ENCODE peak calls at places on chromosomes 5 and 9, in ten cellular contexts. Y is lung; M is adipocyte; E is naive thymus-derived CD4-positive, alpha-beta T cell; Z is tibial artery; X is hepatocyte; W is uterus; O is K562; N is pancreas; K is WERI-Rb-1. S is an unnamed sample. For H3K36me3 and H3K27me3, the result is how much of the 10 kb centered on the place peaks cover.

GRCh38 chr9:101601904-101602765 is 7.4 kb upstream of the PPP3R2 start:
- DNase-seq in Z (no peak), K (peak), N (peak), Y (no peak), O (peak), E (no peak), X (peak), W (no peak), M (peak), S (no peak)

GRCh38 chr5:102678267-102679058 is 76.6 kb upstream of the PAM start:
- DNase-seq in M (peak), N (no peak), K (no peak), W (no peak), E (no peak), Z (no peak), Y (no peak), X (no peak), O (no peak), S (no peak)

GRCh38 chr5:101904736-101905135 is 391.3 kb downstream of the SLCO4C1 start:
- DNase-seq in W (no peak), X (no peak), Y (no peak), Z (no peak), M (no peak), N (no peak), O (no peak), K (no peak), E (no peak), S (no peak)

GRCh38 chr9:128912270-128912853 is 8.4 kb upstream of the PHYHD1 start:
- DNase-seq in X (peak), N (no peak), E (peak), Z (no peak), M (peak), Y (peak), W (no peak), O (no peak), K (no peak), S (no peak)

GRCh38 chr5:150510460-150511263 is 2.7 kb downstream of the NDST1 start:
- DNase-seq in X (peak), W (no peak), Z (no peak), O (no peak), Y (peak), E (no peak), M (no peak), K (no peak), N (no peak), S (no peak)

GRCh38 chr9:120894404-120895226 is 17.6 kb upstream of the PHF19 start:
- DNase-seq in W (peak), E (no peak), Y (no peak), N (peak), O (peak), K (no peak), M (no peak), X (peak), Z (peak), S (no peak)

GRCh38 chr5:103464801-103465484 is 97.6 kb downstream of the NUDT12 start:
- DNase-seq in O (no peak), Y (no peak), X (no peak), K (no peak), W (no peak), N (no peak), M (peak), E (no peak), Z (no peak), S (no peak)

GRCh38 chr5:133928690-133929393 is 39.6 kb downstream of the C5orf15 start:
- DNase-seq in O (no peak), E (no peak), M (no peak), N (no peak), K (no peak), X (no peak), W (no peak), Y (no peak), Z (no peak), S (peak)

GRCh38 chr9:104858846-104859245 is 69.1 kb downstream of the ABCA1 start:
- DNase-seq in N (no peak), M (no peak), Z (no peak), K (no peak), Y (no peak), O (no peak), E (no peak), X (no peak), W (no peak), S (no peak)

GRCh38 chr5:131393498-131393968 is 129.7 kb downstream of the CDC42SE2 start:
- DNase-seq in E (no peak), K (no peak), N (no peak), Y (no peak), X (no peak), Z (no peak), W (no peak), O (no peak), M (peak), S (no peak)

GRCh38 chr5:106412606-106413005 is 1258.1 kb downstream of the EFNA5 start:
- DNase-seq in Y (no peak), N (no peak), K (no peak), X (no peak), W (no peak), M (no peak), O (no peak), Z (no peak), E (no peak), S (no peak)

GRCh38 chr9:131037336-131038255 is 28.6 kb downstream of the LAMC3 start:
- DNase-seq in N (no peak), X (peak), W (no peak), Y (no peak), O (peak), E (no peak), M (no peak), Z (no peak), K (no peak), S (no peak)

GRCh38 chr9:127991017-127991756 is 10.4 kb upstream of the EEIG1 start:
- DNase-seq in O (no peak), W (no peak), Z (no peak), X (peak), K (no peak), Y (no peak), E (no peak), M (no peak), N (peak), S (no peak)

GRCh38 chr5:23740029-23740428 is 232.6 kb downstream of the PRDM9 start:
- DNase-seq in Z (no peak), N (no peak), K (no peak), X (no peak), O (no peak), Y (no peak), M (no peak), E (no peak), W (no peak), S (no peak)

GRCh38 chr5:179906795-179907569 is 715 bp downstream of the TBC1D9B start:
- DNase-seq in N (peak), M (peak), Z (no peak), X (peak), O (peak), Y (no peak), W (peak), E (peak), K (no peak), S (peak)

GRCh38 chr9:95103385-95104087 is 214.0 kb downstream of the FANCC start:
- DNase-seq in O (peak), K (peak), N (no peak), E (no peak), W (no peak), X (no peak), Z (no peak), M (no peak), Y (no peak), S (no peak)

GRCh38 chr9:95346021-95346420 is 28.5 kb upstream of the FANCC start:
- DNase-seq in M (no peak), X (no peak), Y (no peak), K (no peak), N (no peak), Z (no peak), O (no peak), W (no peak), E (no peak), S (no peak)

GRCh38 chr9:130394814-130395470 is 49.8 kb upstream of the ASS1 start:
- DNase-seq in K (no peak), M (no peak), Z (no peak), N (no peak), X (no peak), Y (no peak), O (no peak), E (no peak), W (no peak), S (no peak)

GRCh38 chr9:97990259-97990658 is 7.1 kb downstream of the ANP32B start:
- DNase-seq in M (peak), Z (no peak), N (no peak), K (no peak), W (no peak), X (peak), Y (no peak), E (no peak), O (peak), S (no peak)

GRCh38 chr9:106891286-106891685 is 28.3 kb downstream of the ZNF462 start:
- DNase-seq in M (no peak), E (no peak), Z (no peak), X (no peak), Y (no peak), O (no peak), K (no peak), W (no peak), N (no peak), S (no peak)

GRCh38 chr9:17750285-17750684 is 171.4 kb downstream of the SH3GL2 start:
- DNase-seq in Z (no peak), E (no peak), W (no peak), X (no peak), O (no peak), K (no peak), M (no peak), Y (no peak), N (no peak), S (no peak)

GRCh38 chr9:111828193-111828592 is 33.5 kb upstream of the SHOC1 start:
- DNase-seq in E (no peak), Z (no peak), X (no peak), W (no peak), O (no peak), N (peak), Y (no peak), M (no peak), K (no peak), S (no peak)

GRCh38 chr9:87498046-87498815 is 564 bp downstream of the DAPK1 start:
- DNase-seq in E (peak), X (peak), Z (peak), M (peak), K (peak), Y (peak), N (peak), W (peak), O (peak), S (peak)

GRCh38 chr9:131879531-131880290 is 139.8 kb upstream of the RAPGEF1 start:
- DNase-seq in N (no peak), K (no peak), X (no peak), E (no peak), W (no peak), O (no peak), Y (no peak), Z (peak), M (no peak), S (no peak)

GRCh38 chr5:134550271-134551214 is 25.1 kb downstream of the JADE2 start:
- DNase-seq in O (no peak), M (peak), W (no peak), N (no peak), Z (no peak), K (no peak), Y (no peak), E (no peak), X (no peak), S (peak)

GRCh38 chr9:134698587-134699342 is 57.2 kb downstream of the COL5A1 start:
- DNase-seq in N (peak), Y (peak), M (peak), W (peak), O (peak), K (peak), E (peak), Z (no peak), X (peak), S (peak)

GRCh38 chr9:137688725-137689124 is 69.9 kb downstream of the EHMT1 start:
- DNase-seq in X (no peak), N (no peak), O (no peak), E (no peak), M (no peak), K (no peak), Z (peak), W (no peak), Y (no peak), S (no peak)
- H3K36me3 ChIP-seq in X (under half), N (under half), O (under half), E (under half), M (under half), K (under half), Z (under half), W (under half), Y (under half), S (under half)

GRCh38 chr9:115115117-115115880 is 2.7 kb downstream of the TNC start:
- DNase-seq in Z (no peak), N (no peak), M (peak), W (no peak), K (no peak), X (no peak), E (no peak), O (no peak), Y (no peak), S (no peak)

GRCh38 chr9:115116620-115117284 is 1.2 kb downstream of the TNC start:
- DNase-seq in O (no peak), M (no peak), X (no peak), N (no peak), W (no peak), K (no peak), Z (no peak), Y (no peak), E (no peak), S (no peak)

GRCh38 chr9:115114084-115114483 is 3.9 kb downstream of the TNC start:
- DNase-seq in M (no peak), Z (no peak), W (no peak), Y (no peak), O (no peak), K (no peak), N (no peak), X (no peak), E (no peak), S (no peak)

GRCh38 chr9:115114541-115114940 is 3.4 kb downstream of the TNC start:
- DNase-seq in E (no peak), N (no peak), M (no peak), K (no peak), X (no peak), W (no peak), Y (no peak), O (no peak), Z (no peak), S (no peak)

DNA sequence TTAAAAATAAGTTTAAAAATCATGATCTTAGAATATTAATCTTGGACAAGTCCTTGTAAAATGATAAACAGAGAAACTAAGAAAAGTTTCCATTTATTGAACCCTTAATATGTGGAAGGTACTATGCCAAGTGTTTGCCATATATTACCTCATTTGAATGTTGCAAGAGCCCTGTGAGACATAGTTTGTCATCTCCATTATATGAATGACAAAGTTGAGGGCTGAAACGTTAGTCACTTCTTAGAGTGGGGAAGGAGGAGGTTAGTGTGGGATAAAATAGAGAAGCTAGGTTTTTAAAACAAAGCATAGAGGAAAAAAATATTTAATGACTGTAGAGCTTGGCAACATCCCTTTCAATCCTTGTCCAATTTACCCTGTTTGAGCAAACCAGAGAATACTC is 2.0 kb downstream of the TNC start:
- DNase-seq in X (no peak), O (no peak), W (no peak), K (no peak), M (peak), Z (no peak), Y (no peak), E (no peak), N (no peak), S (no peak)
- H3K27me3 ChIP-seq in X (under half), O (under half), W (under half), K (under half), M (under half), Z (under half), Y (under half), E (under half), N (under half), S (under half)

DNA sequence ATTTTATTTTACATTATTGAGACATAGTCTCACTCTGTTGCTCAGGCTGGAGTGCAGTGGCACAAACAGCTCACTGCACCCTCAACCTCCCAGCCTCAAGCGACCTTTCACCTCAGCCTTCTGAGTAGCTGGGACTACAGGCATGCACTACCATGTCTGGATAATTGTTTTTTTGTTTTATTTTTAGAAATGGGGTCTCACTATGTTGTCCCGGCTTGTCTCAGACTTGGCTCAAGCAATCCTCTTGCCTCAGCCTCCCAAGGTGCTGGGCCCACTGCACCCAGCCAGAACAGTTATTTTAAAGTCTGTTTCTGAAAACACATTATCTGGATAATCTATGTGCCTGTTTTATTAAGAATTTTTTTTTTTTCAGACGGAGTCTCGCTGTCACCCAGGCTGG is 62.0 kb downstream of the TEX10 start:
- DNase-seq in W (no peak), Z (no peak), M (no peak), N (no peak), Y (no peak), K (no peak), O (no peak), X (no peak), E (no peak), S (no peak)
- H3K36me3 ChIP-seq in W (under half), Z (half or more), M (half or more), N (under half), Y (under half), K (half or more), O (under half), X (under half), E (under half), S (under half)

GRCh38 chr5:176787676-176788075 is 22.7 kb upstream of the UNC5A start:
- DNase-seq in X (no peak), W (no peak), O (peak), Y (no peak), M (no peak), Z (no peak), K (no peak), E (no peak), N (no peak), S (no peak)
- H3K27me3 ChIP-seq in X (half or more), W (under half), O (under half), Y (under half), M (half or more), Z (half or more), K (under half), E (under half), N (under half), S (under half)

DNA sequence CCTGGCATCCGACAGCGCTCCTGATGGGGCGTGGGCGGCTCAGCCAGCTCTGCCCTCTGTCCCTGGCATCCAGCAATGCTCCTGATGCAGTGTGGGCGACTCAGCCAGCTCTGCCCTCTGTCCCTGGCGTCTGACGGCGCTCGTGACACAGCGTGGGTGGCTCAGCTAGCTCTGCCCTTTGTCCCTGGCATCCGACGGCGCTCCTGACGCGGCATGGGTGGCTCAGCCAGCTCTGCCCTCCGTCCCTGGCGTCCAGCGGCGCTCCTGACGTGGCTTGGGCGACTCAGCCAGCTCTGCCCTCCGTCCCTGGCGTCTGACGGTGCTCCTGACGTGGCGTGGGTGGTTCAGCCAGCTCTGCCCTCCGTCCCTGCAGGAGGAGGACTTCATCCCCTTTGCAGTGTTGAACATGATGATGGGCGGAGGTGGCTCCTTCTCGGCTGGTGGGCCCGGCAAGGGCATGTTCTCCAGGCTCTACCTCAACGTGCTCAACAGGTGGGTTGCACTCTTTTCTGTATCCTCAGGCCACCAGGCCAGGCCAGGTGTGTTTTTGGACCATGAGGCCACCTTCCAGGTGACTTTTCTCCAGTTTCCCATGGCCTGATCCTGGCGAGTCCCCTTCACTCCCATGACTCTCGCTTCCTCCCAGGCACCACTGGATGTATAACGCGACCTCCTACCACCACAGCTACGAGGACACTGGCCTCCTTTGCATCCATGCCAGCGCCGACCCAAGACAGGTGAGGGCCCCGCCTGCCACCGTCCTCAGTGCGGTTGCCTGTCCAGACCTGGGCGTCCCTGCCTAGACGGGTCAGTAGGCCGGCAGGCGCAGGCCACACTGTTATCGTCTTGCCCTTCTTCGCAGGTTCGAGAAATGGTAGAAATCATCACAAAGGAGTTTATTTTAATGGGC is 8.0 kb downstream of the PMPCA start:
- DNase-seq in E (no peak), N (no peak), K (no peak), O (no peak), M (no peak), Y (no peak), W (no peak), Z (no peak), X (no peak), S (no peak)
- H3K36me3 ChIP-seq in E (under half), N (under half), K (half or more), O (half or more), M (half or more), Y (under half), W (under half), Z (half or more), X (under half), S (under half)

GRCh38 chr9:36874921-36875320 is 159.1 kb downstream of the PAX5 start:
- DNase-seq in X (no peak), E (no peak), M (no peak), Y (no peak), O (no peak), N (no peak), K (no peak), Z (no peak), W (no peak), S (no peak)

GRCh38 chr9:36876056-36876455 is 158.0 kb downstream of the PAX5 start:
- DNase-seq in Y (no peak), M (no peak), W (no peak), Z (no peak), O (no peak), K (no peak), X (no peak), N (no peak), E (no peak), S (no peak)

GRCh38 chr9:36873247-36873875 is 160.7 kb downstream of the PAX5 start:
- DNase-seq in N (peak), M (peak), Y (peak), Z (no peak), K (peak), W (peak), O (peak), E (peak), X (peak), S (peak)

GRCh38 chr9:36872641-36873040 is 161.4 kb downstream of the PAX5 start:
- DNase-seq in Z (no peak), M (no peak), Y (no peak), W (no peak), K (no peak), E (no peak), O (no peak), X (no peak), N (no peak), S (no peak)

GRCh38 chr9:36874261-36874660 is 159.8 kb downstream of the PAX5 start:
- DNase-seq in Y (no peak), Z (no peak), K (no peak), E (no peak), M (no peak), N (no peak), O (no peak), W (no peak), X (no peak), S (no peak)
- H3K27me3 ChIP-seq in Y (under half), Z (under half), K (under half), E (under half), M (half or more), N (under half), O (under half), W (under half), X (under half), S (under half)

S was measured in GM06990.